ENCODE peak calls at places on chromosome 12, in nine cellular contexts. P is astrocyte; B is neural progenitor cell; S is kidney epithelial cell; F is SK-N-SH; Y is pancreas; Z is colonic mucosa; L is CD4-positive, alpha-beta memory T cell; W is GM23338. Q is an unnamed sample.

GRCh38 chr12:56150563-56150962 is 1.8 kb upstream of the MYL6B start:
- DNase-seq in S (no peak), F (no peak), L (no peak), Y (no peak), W (no peak), Z (no peak), P (no peak), B (no peak), Q (no peak)

GRCh38 chr12:113065126-113066007 is 8.8 kb downstream of the DTX1 start:
- DNase-seq in P (no peak), F (peak; percentile 63), Z (no peak), W (peak; percentile 85), B (peak; percentile 83), S (no peak), L (no peak), Y (no peak), Q (peak; percentile 98)

GRCh38 chr12:31589896-31590729 is 823 bp downstream of the DENND5B start:
- DNase-seq in Y (peak; percentile 82), B (peak; percentile 84), P (peak; percentile 49), W (peak; percentile 72), S (no peak), Z (peak; percentile 77), L (no peak), F (peak; percentile 83), Q (peak; percentile 85)

GRCh38 chr12:49867580-49868341 is 24.9 kb upstream of the BCDIN3D start:
- DNase-seq in L (no peak), F (no peak), Y (no peak), P (no peak), Z (no peak), S (no peak), W (no peak), B (no peak), Q (no peak)

GRCh38 chr12:27906658-27907473 is 65.7 kb downstream of the PTHLH start:
- DNase-seq in W (no peak), Z (no peak), P (no peak), B (no peak), L (no peak), S (no peak), F (no peak), Y (no peak), Q (no peak)

GRCh38 chr12:6914246-6914947 is at the start of gene ENO2:
- DNase-seq in B (peak; percentile 79), P (peak; percentile 33), Y (peak; percentile 63), F (peak; percentile 91), Z (peak; percentile 74), S (no peak), W (peak; percentile 79), L (peak; percentile 84), Q (peak; percentile 85)

GRCh38 chr12:69468237-69469026 is 1.8 kb upstream of the FRS2 start:
- DNase-seq in B (no peak), P (peak; percentile 32), Z (no peak), F (no peak), S (no peak), W (peak; percentile 28), Y (no peak), L (no peak), Q (no peak)

GRCh38 chr12:119158004-119158776 is 20.5 kb upstream of the HSPB8 start:
- DNase-seq in W (no peak), L (no peak), S (no peak), F (no peak), P (no peak), B (no peak), Z (no peak), Y (no peak), Q (peak; percentile 23)

GRCh38 chr12:43349863-43350262 is 202.1 kb downstream of the ADAMTS20 start:
- DNase-seq in S (no peak), F (no peak), Z (no peak), L (no peak), Y (no peak), B (no peak), W (no peak), P (no peak), Q (no peak)

GRCh38 chr12:117165342-117165741 is 24.9 kb downstream of the FBXO21 start:
- DNase-seq in Y (peak; percentile 47), P (no peak), F (no peak), B (no peak), Z (no peak), W (no peak), S (no peak), L (no peak), Q (no peak)

GRCh38 chr12:79527498-79527897 is 163.3 kb downstream of the PAWR start:
- DNase-seq in Z (no peak), W (no peak), P (no peak), F (no peak), L (no peak), B (no peak), S (no peak), Y (no peak), Q (no peak)

GRCh38 chr12:20601668-20602280 is 93.4 kb upstream of the SLCO1C1 start:
- DNase-seq in Y (no peak), W (peak; percentile 71), P (peak; percentile 50), B (peak; percentile 14), F (peak; percentile 22), S (peak; percentile 5), L (no peak), Z (no peak), Q (no peak)

GRCh38 chr12:34342048-34342447 is 319.8 kb downstream of the ALG10 start:
- DNase-seq in P (no peak), S (no peak), W (no peak), B (no peak), L (no peak), F (no peak), Y (no peak), Z (no peak), Q (peak; percentile 23)
- H3K27me3 ChIP-seq in P (no peaks in the 10 kb centered on the region), S (no peaks in the 10 kb centered on the region), W (no peaks in the 10 kb centered on the region), B (no peaks in the 10 kb centered on the region), L (no peaks in the 10 kb centered on the region), F (peaks cover 77% of the 10 kb centered on the region), Y (no peaks in the 10 kb centered on the region), Z (no peaks in the 10 kb centered on the region), Q (peaks cover 3% of the 10 kb centered on the region)

DNA sequence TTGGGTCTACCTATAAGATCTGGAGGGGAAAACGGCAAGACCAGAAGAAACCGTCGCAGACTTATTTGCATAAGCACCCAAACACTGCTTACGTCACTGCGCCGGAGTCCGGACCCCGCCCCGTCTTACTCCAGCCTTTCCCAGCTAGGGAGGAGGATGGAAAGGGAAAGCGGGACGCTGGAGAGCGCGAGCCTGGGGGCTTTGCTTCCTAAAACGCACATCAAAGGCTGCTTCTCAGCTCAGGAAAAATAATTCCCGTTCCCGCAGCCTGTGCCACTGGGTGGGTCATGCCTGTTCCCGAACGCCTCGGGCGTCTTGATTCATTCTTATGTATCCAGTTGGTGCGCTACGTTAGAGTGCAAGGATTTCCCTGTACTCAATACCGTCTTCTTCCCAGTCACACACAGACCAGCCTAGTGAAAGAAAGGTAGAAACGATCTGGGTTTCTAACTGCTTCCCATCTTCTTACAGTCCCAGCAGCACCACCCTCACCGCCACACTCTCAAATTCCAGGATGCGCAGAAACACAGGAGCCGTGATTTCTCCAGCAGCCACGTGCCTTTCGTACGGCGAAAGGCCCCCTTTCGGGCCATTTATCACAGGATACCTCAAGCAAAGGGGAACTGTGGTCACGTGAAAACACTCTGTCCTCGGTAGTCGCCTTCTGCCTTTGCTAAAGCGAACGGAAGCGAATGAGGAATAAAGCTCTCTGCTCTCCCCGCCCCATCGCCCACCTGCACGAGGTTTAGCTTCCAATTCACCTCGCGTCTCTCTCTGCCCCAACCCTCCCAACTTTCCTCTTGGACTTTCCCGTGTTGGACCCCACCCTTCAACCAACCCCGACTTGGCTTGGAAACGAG is 1.0 kb downstream of the SLC6A15 start:
- DNase-seq in F (peak; percentile 77), P (peak; percentile 69), S (no peak), B (peak; percentile 93), W (peak; percentile 98), Z (peak; percentile 48), L (no peak), Y (no peak), Q (peak; percentile 64)
- H3K4me3 ChIP-seq in F (peak overlapping the region; percentile 75), P (peak overlapping the region; percentile 91), S (peak overlapping the region; percentile 54), B (peak overlapping the region; percentile 85), W (peak overlapping the region; percentile 89), Z (peak overlapping the region; percentile 31), L (no peak overlapping the region), Y (peak overlapping the region; percentile 10), Q (peak overlapping the region; percentile 84)

GRCh38 chr12:95515197-95515596 is 36.1 kb downstream of the USP44 start:
- DNase-seq in Y (no peak), P (no peak), Z (no peak), W (no peak), F (no peak), L (no peak), B (no peak), S (no peak), Q (no peak)

GRCh38 chr12:95522692-95523091 is 28.6 kb downstream of the USP44 start:
- DNase-seq in S (no peak), L (no peak), W (peak; percentile 42), Z (no peak), B (no peak), Y (no peak), F (no peak), P (no peak), Q (peak; percentile 17)

GRCh38 chr12:95520825-95521224 is 30.5 kb downstream of the USP44 start:
- DNase-seq in F (no peak), L (no peak), Z (no peak), Y (no peak), P (no peak), W (no peak), B (no peak), S (no peak), Q (no peak)

GRCh38 chr12:95516757-95517156 is 34.5 kb downstream of the USP44 start:
- DNase-seq in W (no peak), S (no peak), P (peak; percentile 30), Y (no peak), L (no peak), B (no peak), F (no peak), Z (no peak), Q (no peak)

GRCh38 chr12:95518976-95519375 is 32.3 kb downstream of the USP44 start:
- DNase-seq in B (no peak), Y (no peak), S (no peak), F (no peak), Z (no peak), P (no peak), W (no peak), L (no peak), Q (no peak)
- H3K36me3 ChIP-seq in B (peaks cover 18% of the 10 kb centered on the region), Y (peaks cover 4% of the 10 kb centered on the region), S (no peaks in the 10 kb centered on the region), F (peaks cover 26% of the 10 kb centered on the region), Z (no peaks in the 10 kb centered on the region), P (peaks cover 2% of the 10 kb centered on the region), W (peaks cover 64% of the 10 kb centered on the region), L (peaks cover 8% of the 10 kb centered on the region), Q (peaks cover 41% of the 10 kb centered on the region)

GRCh38 chr12:101670007-101670671 is 27.3 kb upstream of the CHPT1 start:
- DNase-seq in F (peak; percentile 19), Z (peak; percentile 70), W (peak; percentile 59), B (peak; percentile 50), P (peak; percentile 10), L (peak; percentile 37), Y (no peak), S (no peak), Q (peak; percentile 14)

GRCh38 chr12:101663298-101663697 is 34.1 kb upstream of the CHPT1 start:
- DNase-seq in S (no peak), B (no peak), P (no peak), W (no peak), Z (no peak), Y (no peak), L (no peak), F (no peak), Q (no peak)

GRCh38 chr12:101664961-101665360 is 32.5 kb upstream of the CHPT1 start:
- DNase-seq in Y (no peak), B (no peak), Z (no peak), P (no peak), L (no peak), F (no peak), W (no peak), S (no peak), Q (no peak)

GRCh38 chr12:101667591-101667990 is 29.8 kb upstream of the CHPT1 start:
- DNase-seq in P (no peak), Y (no peak), B (no peak), S (no peak), W (no peak), L (no peak), F (no peak), Z (no peak), Q (no peak)

GRCh38 chr12:101666017-101666728 is 31.3 kb upstream of the CHPT1 start:
- DNase-seq in S (no peak), L (no peak), Y (no peak), Z (no peak), W (no peak), P (no peak), B (no peak), F (no peak), Q (no peak)
- H3K27me3 ChIP-seq in S (no peaks in the 10 kb centered on the region), L (no peaks in the 10 kb centered on the region), Y (no peaks in the 10 kb centered on the region), Z (no peaks in the 10 kb centered on the region), W (no peaks in the 10 kb centered on the region), P (no peaks in the 10 kb centered on the region), B (no peaks in the 10 kb centered on the region), F (peaks cover 18% of the 10 kb centered on the region), Q (no peaks in the 10 kb centered on the region)